ENCODE peak calls at places on chromosomes 4 and X, in ten cellular contexts. L, Q, E, N, F, P, S, K, D and M are unnamed samples.
A peak's percentile ranks its signal among the peaks of the same experiment; 100 is the strongest.

GRCh38 chrX:49659771-49660170 is 36.0 kb downstream of the PAGE1 start:
- DNase-seq in L (no peak), Q (no peak), E (no peak), N (no peak), F (no peak), P (no peak), S (no peak), K (no peak), D (no peak), M (no peak)

GRCh38 chrX:69128573-69128972 is 36.7 kb downstream of the PJA1 start:
- DNase-seq in L (no peak), Q (peak; percentile 78), E (no peak), N (no peak), F (no peak), P (peak; percentile 49), S (peak; percentile 40), K (no peak), D (peak; percentile 21), M (peak; percentile 65)

GRCh38 chr4:159382875-159383568 is 280.1 kb downstream of the RAPGEF2 start:
- DNase-seq in L (no peak), Q (no peak), E (no peak), N (no peak), F (no peak), P (peak; percentile 38), S (no peak), K (no peak), D (no peak), M (no peak)

GRCh38 chr4:148542922-148543623 is 100.9 kb upstream of the NR3C2 start:
- DNase-seq in L (no peak), Q (no peak), E (no peak), N (no peak), F (no peak), P (no peak), S (peak; percentile 12), K (no peak), D (no peak), M (no peak)

GRCh38 chr4:113300384-113301011 is 251.0 kb downstream of the ANK2 start:
- DNase-seq in L (no peak), Q (peak; percentile 63), E (no peak), N (no peak), F (no peak), P (no peak), S (peak; percentile 94), K (peak; percentile 49), D (peak; percentile 33), M (no peak)

GRCh38 chr4:47032405-47033106 is 1.2 kb downstream of the GABRB1 start:
- DNase-seq in L (peak; percentile 12), Q (peak; percentile 83), E (peak; percentile 32), N (no peak), F (peak; percentile 62), P (peak; percentile 90), S (peak; percentile 56), K (no peak), D (peak; percentile 52), M (peak; percentile 75)

GRCh38 chrX:119758682-119759332 is 419 bp downstream of the SOWAHD start:
- DNase-seq in L (peak; percentile 5), Q (peak; percentile 69), E (peak; percentile 65), N (peak; percentile 2), F (no peak), P (peak; percentile 34), S (no peak), K (no peak), D (no peak), M (no peak)

GRCh38 chr4:72568959-72569718 is at the start of gene ADAMTS3:
- DNase-seq in L (peak; percentile 52), Q (peak; percentile 87), E (peak; percentile 40), N (no peak), F (peak; percentile 60), P (peak; percentile 90), S (peak; percentile 80), K (no peak), D (peak; percentile 55), M (peak; percentile 82)

GRCh38 chr4:8697826-8698225 is 105.3 kb downstream of the CPZ start:
- DNase-seq in L (no peak), Q (no peak), E (peak; percentile 1), N (no peak), F (no peak), P (peak; percentile 18), S (no peak), K (no peak), D (peak; percentile 6), M (peak; percentile 48)

GRCh38 chr4:159199827-159200226 is 96.9 kb downstream of the RAPGEF2 start:
- DNase-seq in L (no peak), Q (no peak), E (no peak), N (no peak), F (no peak), P (no peak), S (no peak), K (no peak), D (no peak), M (no peak)

GRCh38 chr4:138555584-138555983 is 313.4 kb upstream of the SLC7A11 start:
- DNase-seq in L (no peak), Q (no peak), E (no peak), N (no peak), F (no peak), P (peak; percentile 52), S (no peak), K (no peak), D (no peak), M (no peak)

GRCh38 chrX:17377047-17377692 is 2.2 kb downstream of the NHS start:
- DNase-seq in L (no peak), Q (peak; percentile 65), E (peak; percentile 51), N (no peak), F (peak; percentile 52), P (peak; percentile 55), S (peak; percentile 68), K (peak; percentile 40), D (peak; percentile 19), M (peak; percentile 63)

GRCh38 chrX:26442340-26442739 is 226.4 kb downstream of the MAGEB5 start:
- DNase-seq in L (peak; percentile 2), Q (no peak), E (no peak), N (no peak), F (no peak), P (no peak), S (no peak), K (peak; percentile 2), D (no peak), M (no peak)

GRCh38 chrX:51459125-51459524 is 37.3 kb downstream of the NUDT11 start:
- DNase-seq in L (no peak), Q (no peak), E (no peak), N (no peak), F (no peak), P (no peak), S (peak; percentile 4), K (peak; percentile 18), D (no peak), M (no peak)

DNA sequence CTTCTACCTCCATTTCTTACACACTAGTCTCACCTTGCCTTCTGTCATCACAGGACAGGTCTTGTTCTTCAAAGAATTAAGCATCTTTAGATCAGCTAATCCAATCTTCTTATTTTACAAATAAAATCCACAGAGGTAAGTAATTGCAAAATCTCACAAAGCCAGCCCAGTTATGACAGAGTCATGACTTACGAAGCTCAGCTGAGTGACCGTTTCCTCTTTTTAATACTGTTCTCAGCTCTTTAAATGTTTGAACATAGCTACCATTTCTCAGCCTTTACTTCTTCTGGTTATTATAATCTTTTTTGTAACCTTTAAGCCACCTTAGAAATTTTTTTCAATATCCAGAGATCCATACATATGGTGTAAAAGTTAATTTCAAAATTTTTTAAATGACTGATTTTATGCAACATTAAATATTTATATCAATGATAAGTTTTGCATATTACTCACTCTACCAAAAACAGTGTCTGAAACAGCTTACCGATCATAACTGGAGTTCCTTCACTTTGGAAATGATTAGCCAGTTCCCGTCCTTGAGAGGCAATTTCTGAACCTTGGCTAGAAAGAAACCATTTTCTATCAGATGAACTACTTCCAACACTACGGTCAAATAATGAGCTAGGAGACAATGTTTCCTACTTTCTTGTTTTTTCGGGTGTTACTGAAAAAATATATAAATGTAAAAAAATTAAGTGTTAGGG is 8.8 kb downstream of the ANKRD37 start:
- DNase-seq in L (no peak), Q (no peak), E (no peak), N (no peak), F (no peak), P (no peak), S (no peak), K (no peak), D (no peak), M (no peak)
- H3K27me3 ChIP-seq in L (no peaks in the 10 kb centered on the region), Q (no peaks in the 10 kb centered on the region), E (no peaks in the 10 kb centered on the region), N (no peaks in the 10 kb centered on the region), F (no peaks in the 10 kb centered on the region), P (no peaks in the 10 kb centered on the region), S (no peaks in the 10 kb centered on the region), K (no peaks in the 10 kb centered on the region), D (no peaks in the 10 kb centered on the region), M (no peaks in the 10 kb centered on the region)

GRCh38 chrX:153941331-153942252 is 2.9 kb downstream of the RENBP start:
- DNase-seq in L (no peak), Q (no peak), E (no peak), N (no peak), F (no peak), P (peak; percentile 67), S (no peak), K (no peak), D (no peak), M (no peak)
- H3K27me3 ChIP-seq in L (peaks cover 2% of the 10 kb centered on the region), Q (no peaks in the 10 kb centered on the region), E (no peaks in the 10 kb centered on the region), N (no peaks in the 10 kb centered on the region), F (no peaks in the 10 kb centered on the region), P (no peaks in the 10 kb centered on the region), S (no peaks in the 10 kb centered on the region), K (no peaks in the 10 kb centered on the region), D (no peaks in the 10 kb centered on the region), M (no peaks in the 10 kb centered on the region)

GRCh38 chr4:2045518-2045951 is 13.6 kb upstream of the NAT8L start:
- DNase-seq in L (no peak), Q (no peak), E (no peak), N (no peak), F (peak; percentile 47), P (no peak), S (peak; percentile 17), K (no peak), D (no peak), M (peak; percentile 56)

GRCh38 chr4:2043396-2044118 is 15.6 kb upstream of the NAT8L start:
- DNase-seq in L (no peak), Q (no peak), E (no peak), N (no peak), F (peak; percentile 3), P (no peak), S (no peak), K (no peak), D (no peak), M (peak; percentile 60)

GRCh38 chr4:2044542-2045517 is 14.3 kb upstream of the NAT8L start:
- DNase-seq in L (no peak), Q (no peak), E (no peak), N (no peak), F (peak; percentile 43), P (no peak), S (no peak), K (no peak), D (no peak), M (peak; percentile 53)

GRCh38 chr4:2042947-2043395 is 16.2 kb upstream of the NAT8L start:
- DNase-seq in L (no peak), Q (no peak), E (no peak), N (no peak), F (no peak), P (no peak), S (no peak), K (no peak), D (no peak), M (peak; percentile 48)

GRCh38 chr4:2044119-2044485 is 15.0 kb upstream of the NAT8L start:
- DNase-seq in L (no peak), Q (no peak), E (no peak), N (no peak), F (peak; percentile 34), P (no peak), S (no peak), K (no peak), D (no peak), M (no peak)
- H3K27me3 ChIP-seq in L (no peaks in the 10 kb centered on the region), Q (no peaks in the 10 kb centered on the region), E (peaks cover 50% of the 10 kb centered on the region), N (peaks cover 18% of the 10 kb centered on the region), F (peaks cover 16% of the 10 kb centered on the region), P (peaks cover 19% of the 10 kb centered on the region), S (peaks cover 7% of the 10 kb centered on the region), K (no peaks in the 10 kb centered on the region), D (peaks cover 52% of the 10 kb centered on the region), M (peaks cover 59% of the 10 kb centered on the region)

GRCh38 chr4:825063-825968 is 613 bp downstream of the CPLX1 start:
- DNase-seq in L (no peak), Q (no peak), E (peak; percentile 9), N (no peak), F (no peak), P (no peak), S (peak; percentile 16), K (no peak), D (no peak), M (peak; percentile 63)
- H3K27me3 ChIP-seq in L (peaks cover 10% of the 10 kb centered on the region), Q (no peaks in the 10 kb centered on the region), E (peaks cover 89% of the 10 kb centered on the region), N (peaks cover 69% of the 10 kb centered on the region), F (no peaks in the 10 kb centered on the region), P (peaks cover 30% of the 10 kb centered on the region), S (peaks cover 39% of the 10 kb centered on the region), K (no peaks in the 10 kb centered on the region), D (peaks cover 38% of the 10 kb centered on the region), M (peaks cover 74% of the 10 kb centered on the region)